ENCODE peak calls at places on chromosomes 2 and 18, in ten cellular contexts. R, Q, B, X, C, V, D, I, K and E are unnamed samples.

GRCh38 chr18:46337206-46337710 is 233.1 kb downstream of the HAUS1 start:
- DNase-seq in D (no peak), K (no peak), B (no peak), V (no peak), C (no peak), Q (no peak), I (no peak), R (no peak), X (no peak), E (peak)

GRCh38 chr2:30511122-30512083 is 64.4 kb downstream of the LCLAT1 start:
- DNase-seq in V (peak), K (peak), I (no peak), R (no peak), C (peak), X (peak), Q (peak), D (no peak), B (no peak), E (peak)

GRCh38 chr2:229445013-229445412 is 173.9 kb upstream of the PID1 start:
- DNase-seq in R (peak), V (no peak), B (no peak), Q (peak), I (no peak), D (no peak), C (peak), K (peak), X (peak), E (no peak)

GRCh38 chr2:221095381-221095780 is 476.7 kb downstream of the EPHA4 start:
- DNase-seq in X (no peak), I (no peak), V (no peak), R (no peak), K (no peak), Q (no peak), B (no peak), D (no peak), C (peak), E (no peak)

GRCh38 chr18:51257150-51257549 is 59.7 kb upstream of the MEX3C start:
- DNase-seq in B (no peak), Q (no peak), C (no peak), D (no peak), K (no peak), I (no peak), V (no peak), X (no peak), R (no peak), E (no peak)

GRCh38 chr18:59272971-59273935 is at the start of gene RAX:
- DNase-seq in V (no peak), K (no peak), D (no peak), I (no peak), R (no peak), X (no peak), C (no peak), B (peak), Q (no peak), E (peak)

GRCh38 chr2:160241251-160242137 is 41.4 kb upstream of the ITGB6 start:
- DNase-seq in C (peak), X (peak), D (no peak), B (no peak), K (peak), V (peak), R (no peak), I (no peak), Q (peak), E (peak)

GRCh38 chr18:63342206-63342605 is 22.6 kb upstream of the BCL2 start:
- DNase-seq in Q (no peak), R (no peak), K (no peak), I (no peak), C (peak), X (no peak), D (no peak), V (no peak), B (peak), E (peak)

GRCh38 chr2:19799881-19800780 is 101.7 kb downstream of the TTC32 start:
- DNase-seq in I (no peak), R (no peak), B (no peak), D (no peak), K (no peak), Q (no peak), V (no peak), X (peak), C (peak), E (no peak)

GRCh38 chr2:191910518-191910917 is 63.6 kb upstream of the CAVIN2 start:
- DNase-seq in C (peak), X (peak), R (no peak), V (no peak), B (no peak), Q (no peak), K (no peak), I (no peak), D (no peak), E (no peak)

GRCh38 chr2:166127217-166128155 is at the start of gene SCN1A:
- DNase-seq in K (no peak), D (no peak), B (peak), V (no peak), X (peak), Q (no peak), R (peak), I (no peak), C (peak), E (no peak)

GRCh38 chr2:207156045-207156444 is 9.7 kb downstream of the KLF7 start:
- DNase-seq in B (no peak), I (no peak), Q (no peak), D (no peak), R (no peak), K (no peak), X (no peak), C (no peak), V (no peak), E (no peak)

GRCh38 chr2:241703128-241703604 is 1.3 kb downstream of the ING5 start:
- DNase-seq in Q (no peak), I (no peak), X (no peak), D (no peak), V (no peak), K (no peak), C (peak), B (no peak), R (no peak), E (no peak)

GRCh38 chr2:7691961-7692656 is 774.9 kb downstream of the RNF144A start:
- DNase-seq in I (no peak), C (peak), Q (no peak), R (no peak), D (no peak), B (no peak), X (no peak), V (no peak), K (no peak), E (no peak)

GRCh38 chr2:72204156-72204781 is 56.6 kb upstream of the CYP26B1 start:
- DNase-seq in R (no peak), V (no peak), X (no peak), Q (no peak), K (no peak), D (no peak), I (no peak), C (peak), B (no peak), E (no peak)

GRCh38 chr18:59961086-59961485 is 61.3 kb downstream of the PMAIP1 start:
- DNase-seq in X (no peak), C (no peak), B (no peak), Q (no peak), R (no peak), V (no peak), D (no peak), K (no peak), I (no peak), E (no peak)

GRCh38 chr18:23593720-23594119 is 7.4 kb upstream of the NPC1 start:
- DNase-seq in R (peak), I (no peak), K (no peak), C (peak), D (no peak), B (no peak), X (peak), Q (no peak), V (no peak), E (no peak)

GRCh38 chr18:75346671-75347070 is 80.8 kb downstream of the SMIM21 start:
- DNase-seq in I (no peak), B (no peak), V (no peak), Q (no peak), R (no peak), K (no peak), X (no peak), D (no peak), C (no peak), E (no peak)

GRCh38 chr2:188114014-188114413 is 177.7 kb upstream of the GULP1 start:
- DNase-seq in Q (no peak), X (no peak), I (no peak), V (no peak), R (peak), K (no peak), C (peak), B (no peak), D (no peak), E (no peak)

GRCh38 chr2:5497874-5498273 is 194.3 kb upstream of the SOX11 start:
- DNase-seq in D (no peak), B (no peak), C (no peak), Q (no peak), K (no peak), I (no peak), X (no peak), R (no peak), V (no peak), E (no peak)

GRCh38 chr2:216015722-216016464 is 2.5 kb upstream of the MREG start:
- DNase-seq in I (no peak), X (peak), R (no peak), K (no peak), D (no peak), Q (no peak), V (no peak), C (no peak), B (no peak), E (no peak)

GRCh38 chr18:5066380-5066977 is 130.6 kb downstream of the AKAIN1 start:
- DNase-seq in C (no peak), K (peak), X (no peak), Q (no peak), D (no peak), R (no peak), V (peak), I (no peak), B (no peak), E (no peak)